ENCODE peak calls at places on chromosomes 16 and 17, in five cellular contexts. F is HL-60, C is GM06990, Y is psoas muscle, V is neural progenitor cell. B is an unnamed sample.

GRCh38 chr16:30875881-30876791 is 17.7 kb downstream of the BCL7C start:
- DNase-seq in F (no peak), C (peak; percentile 63), V (peak; percentile 31), Y (no peak), B (peak; percentile 75)

GRCh38 chr17:7393613-7394451 is 493 bp downstream of the PLSCR3 start:
- DNase-seq in C (no peak), V (peak; percentile 85), Y (peak; percentile 49), F (no peak), B (no peak)

GRCh38 chr17:15963670-15964110 is 18.8 kb downstream of the ADORA2B start:
- DNase-seq in V (no peak), C (no peak), F (no peak), Y (no peak), B (no peak)

GRCh38 chr17:32461853-32462617 is 17.7 kb downstream of the PSMD11 start:
- DNase-seq in F (peak; percentile 13), Y (no peak), C (no peak), V (peak; percentile 73), B (no peak)

GRCh38 chr16:69187891-69188451 is 1.0 kb downstream of the SNTB2 start:
- DNase-seq in V (no peak), F (no peak), Y (peak; percentile 62), C (no peak), B (no peak)

GRCh38 chr17:73089322-73089721 is 3.2 kb downstream of the SLC39A11 start:
- DNase-seq in Y (no peak), V (no peak), F (no peak), C (no peak), B (no peak)

GRCh38 chr16:51907680-51908079 is 639.3 kb downstream of the TOX3 start:
- DNase-seq in Y (no peak), F (no peak), C (no peak), V (no peak), B (no peak)

GRCh38 chr16:88066680-88067529 is 115.7 kb downstream of the BANP start:
- DNase-seq in Y (no peak), F (no peak), C (no peak), V (no peak), B (no peak)

GRCh38 chr16:81896902-81897301 is 114.4 kb downstream of the SDR42E1 start:
- DNase-seq in Y (no peak), C (no peak), V (no peak), F (no peak), B (no peak)

GRCh38 chr16:53754938-53755910 is 51.3 kb downstream of the FTO start:
- DNase-seq in C (no peak), F (no peak), Y (peak; percentile 50), V (no peak), B (no peak)

GRCh38 chr17:79686476-79686875 is 44.3 kb upstream of the ENPP7 start:
- DNase-seq in F (no peak), C (no peak), V (no peak), Y (no peak), B (no peak)

GRCh38 chr17:4444782-4445473 is 11.2 kb downstream of the SPNS3 start:
- DNase-seq in V (no peak), F (no peak), C (no peak), Y (peak; percentile 69), B (no peak)

GRCh38 chr17:28716740-28717577 is 709 bp downstream of the RAB34 start:
- DNase-seq in V (peak; percentile 78), F (no peak), Y (peak; percentile 46), C (peak; percentile 63), B (no peak)

GRCh38 chr17:74981979-74982662 is 5.3 kb upstream of the CDR2L start:
- DNase-seq in F (no peak), V (peak; percentile 95), C (peak; percentile 71), Y (peak; percentile 74), B (no peak)

GRCh38 chr17:14545156-14545906 is 244.4 kb downstream of the HS3ST3B1 start:
- DNase-seq in C (no peak), Y (no peak), V (peak; percentile 10), F (no peak), B (no peak)

GRCh38 chr16:71540-72341 is 690 bp downstream of the RHBDF1 start:
- DNase-seq in V (peak; percentile 79), C (no peak), F (no peak), Y (peak; percentile 81), B (no peak)

GRCh38 chr16:4232541-4233386 is 9.1 kb downstream of the SRL start:
- DNase-seq in C (no peak), F (no peak), Y (peak; percentile 43), V (no peak), B (no peak)

GRCh38 chr16:81394416-81394815 is 50.2 kb upstream of the CMIP start:
- DNase-seq in F (no peak), Y (no peak), C (no peak), V (no peak), B (no peak)

GRCh38 chr16:59305850-59306249 is 571.7 kb upstream of the GOT2 start:
- DNase-seq in V (no peak), F (no peak), C (no peak), Y (no peak), B (no peak)

GRCh38 chr16:67445441-67445912 is 14.6 kb downstream of the HSD11B2 start:
- DNase-seq in Y (no peak), C (no peak), F (no peak), V (no peak), B (no peak)
- TF ChIP-seq CTCF in Y (no peak), C (no peak), F (no peak), V (no peak), B (no peak)

GRCh38 chr17:17820046-17820445 is 16.7 kb downstream of the SREBF1 start:
- DNase-seq in Y (no peak), V (no peak), F (no peak), C (no peak), B (no peak)

GRCh38 chr17:17819561-17819995 is 17.2 kb downstream of the SREBF1 start:
- DNase-seq in F (no peak), C (peak; percentile 72), Y (peak; percentile 80), V (no peak), B (no peak)

GRCh38 chr17:17822189-17822978 is 14.4 kb downstream of the SREBF1 start:
- DNase-seq in F (no peak), C (no peak), V (no peak), Y (peak; percentile 86), B (no peak)

GRCh38 chr17:17819111-17819510 is 17.7 kb downstream of the SREBF1 start:
- DNase-seq in F (no peak), V (no peak), Y (no peak), C (no peak), B (no peak)

GRCh38 chr17:17820457-17821158 is 16.2 kb downstream of the SREBF1 start:
- DNase-seq in Y (no peak), V (no peak), F (no peak), C (no peak), B (no peak)
- H3K4me3 ChIP-seq in Y (peak overlapping the region; percentile 74), V (no peak overlapping the region), F (no peak overlapping the region), C (no peak overlapping the region), B (no peak overlapping the region)

GRCh38 chr17:46033392-46033791 is 34.3 kb downstream of the STH start:
- DNase-seq in Y (no peak), C (no peak), F (no peak), V (no peak), B (no peak)
- TF ChIP-seq CTCF in Y (no peak), C (no peak), F (no peak), V (no peak), B (no peak)

GRCh38 chr16:10972108-10972955 is 28.0 kb downstream of the CLEC16A start:
- DNase-seq in V (no peak), F (no peak), Y (no peak), C (no peak), B (no peak)

GRCh38 chr16:10970065-10970464 is 25.7 kb downstream of the CLEC16A start:
- DNase-seq in F (no peak), Y (no peak), C (no peak), V (no peak), B (no peak)

GRCh38 chr16:10972956-10973464 is 28.6 kb downstream of the CLEC16A start:
- DNase-seq in C (no peak), Y (no peak), V (no peak), F (no peak), B (no peak)

GRCh38 chr16:10969615-10970014 is 25.3 kb downstream of the CLEC16A start:
- DNase-seq in Y (no peak), C (no peak), F (peak; percentile 49), V (no peak), B (no peak)

GRCh38 chr16:10971560-10971961 is 27.2 kb downstream of the CLEC16A start:
- DNase-seq in V (peak; percentile 86), C (no peak), F (no peak), Y (no peak), B (no peak)
- H3K4me3 ChIP-seq in V (no peak overlapping the region), C (no peak overlapping the region), F (no peak overlapping the region), Y (no peak overlapping the region), B (no peak overlapping the region)

GRCh38 chr17:69607162-69607834 is 192.8 kb downstream of the MAP2K6 start:
- DNase-seq in F (peak; percentile 0), Y (peak; percentile 71), C (peak; percentile 29), V (peak; percentile 84), B (peak; percentile 36)
- TF ChIP-seq CTCF in F (peak; percentile 53), Y (peak; percentile 95), C (peak; percentile 81), V (peak; percentile 90), B (peak; percentile 79)

GRCh38 chr16:2036200-2036966 is 9.7 kb downstream of the NHERF2 start:
- DNase-seq in C (no peak), V (no peak), F (no peak), Y (no peak), B (no peak)
- H3K4me3 ChIP-seq in C (no peak overlapping the region), V (no peak overlapping the region), F (no peak overlapping the region), Y (peak overlapping the region; percentile 53), B (no peak overlapping the region)

DNA sequence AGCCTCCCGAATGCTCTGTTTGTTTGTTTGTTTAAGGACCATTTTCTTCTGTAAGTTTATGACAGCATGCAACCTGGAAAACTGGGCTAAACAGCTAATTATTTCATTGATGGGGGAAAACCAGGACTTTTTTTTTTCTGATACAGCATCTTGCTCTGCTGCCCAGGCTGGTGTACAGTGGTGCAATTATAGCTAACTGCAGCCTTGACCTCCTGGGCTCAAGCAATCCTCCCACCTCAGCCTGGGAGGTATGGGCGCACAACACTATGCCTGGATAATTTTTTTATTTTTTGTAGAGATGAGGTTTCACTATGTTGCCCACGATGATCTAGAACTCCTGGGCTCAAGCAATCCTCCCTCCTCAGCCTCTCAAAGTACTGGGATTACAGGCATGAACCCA is 37.3 kb downstream of the GPATCH8 start:
- DNase-seq in Y (no peak), V (no peak), C (no peak), F (no peak), B (no peak)
- TF ChIP-seq CTCF in Y (no peak), V (no peak), C (no peak), F (no peak), B (no peak)

DNA sequence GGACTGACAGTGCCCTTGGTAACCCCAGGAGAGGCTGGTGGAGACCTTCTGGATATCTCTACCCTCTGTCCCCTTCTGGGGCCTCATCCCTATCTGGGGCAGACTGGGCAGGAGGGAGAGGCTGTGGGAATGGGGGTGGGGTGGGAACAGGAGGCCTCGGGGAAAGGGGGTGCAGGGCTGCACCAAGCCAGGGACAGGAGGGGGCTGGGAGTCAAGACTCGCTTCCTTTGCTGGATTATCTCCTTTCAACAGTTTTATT is 24.8 kb downstream of the G6PC3 start:
- DNase-seq in C (no peak), Y (no peak), V (no peak), F (no peak), B (no peak)
- H3K4me3 ChIP-seq in C (no peak overlapping the region), Y (peak overlapping the region; percentile 56), V (peak overlapping the region; percentile 48), F (no peak overlapping the region), B (no peak overlapping the region)